ENCODE peak calls at places on chromosomes 1 and 21, in seven cellular contexts. W, T, H, P, Y, K and M are unnamed samples.

GRCh38 chr1:3441449-3441848 is 13.0 kb upstream of the ARHGEF16 start:
- DNase-seq in W (no peak), T (no peak), H (no peak), P (no peak), Y (no peak), K (no peak), M (no peak)

GRCh38 chr1:201708085-201708512 is 120.9 kb upstream of the IPO9 start:
- DNase-seq in W (no peak), T (no peak), H (no peak), P (peak; percentile 50), Y (no peak), K (peak; percentile 73), M (no peak)

GRCh38 chr1:67166196-67166595 is at the start of gene IL23R:
- DNase-seq in W (no peak), T (no peak), H (no peak), P (no peak), Y (peak; percentile 22), K (no peak), M (no peak)

GRCh38 chr1:1305300-1306069 is 2.2 kb downstream of the ACAP3 start:
- DNase-seq in W (peak; percentile 98), T (peak; percentile 90), H (peak; percentile 48), P (peak; percentile 90), Y (peak; percentile 75), K (peak; percentile 73), M (no peak)

GRCh38 chr1:210104103-210104502 is 128.5 kb upstream of the SERTAD4 start:
- DNase-seq in W (no peak), T (no peak), H (no peak), P (no peak), Y (no peak), K (no peak), M (no peak)

GRCh38 chr1:14881775-14882672 is 271.5 kb upstream of the TMEM51 start:
- DNase-seq in W (peak; percentile 62), T (no peak), H (no peak), P (no peak), Y (no peak), K (peak; percentile 47), M (no peak)

GRCh38 chr1:168428063-168428731 is 115.6 kb downstream of the XCL2 start:
- DNase-seq in W (peak; percentile 87), T (no peak), H (no peak), P (no peak), Y (peak; percentile 46), K (peak; percentile 72), M (no peak)

GRCh38 chr1:114342376-114342775 is 168.6 kb downstream of the TRIM33 start:
- DNase-seq in W (peak; percentile 14), T (peak; percentile 70), H (no peak), P (no peak), Y (no peak), K (peak; percentile 17), M (no peak)

GRCh38 chr1:217469983-217470382 is 160.9 kb downstream of the GPATCH2 start:
- DNase-seq in W (no peak), T (no peak), H (no peak), P (no peak), Y (no peak), K (no peak), M (no peak)

GRCh38 chr21:31088196-31088751 is 50.0 kb upstream of the KRTAP19-8 start:
- DNase-seq in W (no peak), T (no peak), H (no peak), P (no peak), Y (no peak), K (no peak), M (no peak)

GRCh38 chr1:6890686-6891085 is 105.4 kb downstream of the CAMTA1 start:
- DNase-seq in W (no peak), T (no peak), H (no peak), P (no peak), Y (no peak), K (no peak), M (no peak)

GRCh38 chr1:39936724-39937491 is 18.0 kb upstream of the MFSD2A start:
- DNase-seq in W (no peak), T (peak; percentile 79), H (no peak), P (no peak), Y (no peak), K (no peak), M (no peak)

GRCh38 chr1:204902674-204903073 is 32.0 kb downstream of the NFASC start:
- DNase-seq in W (no peak), T (no peak), H (no peak), P (no peak), Y (no peak), K (no peak), M (no peak)

GRCh38 chr1:224559971-224560728 is 56.0 kb upstream of the CNIH3 start:
- DNase-seq in W (no peak), T (no peak), H (no peak), P (no peak), Y (no peak), K (peak; percentile 43), M (no peak)

GRCh38 chr1:212488436-212489283 is 55.9 kb downstream of the NENF start:
- DNase-seq in W (no peak), T (peak; percentile 85), H (peak; percentile 83), P (no peak), Y (no peak), K (peak; percentile 83), M (peak; percentile 81)

GRCh38 chr1:54894271-54894670 is 7.3 kb upstream of the DHCR24 start:
- DNase-seq in W (no peak), T (no peak), H (no peak), P (no peak), Y (no peak), K (no peak), M (no peak)

DNA sequence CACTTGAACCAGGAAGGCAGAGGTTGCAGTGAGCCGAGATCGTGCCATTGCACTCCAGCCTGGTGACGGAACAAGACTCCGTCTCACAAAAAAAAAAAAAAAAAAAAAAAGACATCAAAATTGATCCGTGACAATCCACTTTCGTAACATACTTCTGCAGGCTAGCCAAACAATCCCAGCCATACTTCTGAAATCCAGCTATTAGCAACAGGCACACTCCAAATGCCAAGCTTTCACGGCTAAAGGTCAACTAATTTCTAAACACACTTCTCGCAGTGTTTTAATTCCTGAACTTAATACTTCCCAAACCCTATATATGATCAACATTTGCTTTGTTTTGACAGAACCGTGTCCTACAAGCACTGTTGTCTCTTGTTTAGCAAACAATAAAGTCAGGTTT is 411.3 kb upstream of the RUNX1 start:
- DNase-seq in W (no peak), T (no peak), H (no peak), P (no peak), Y (no peak), K (no peak), M (no peak)
- H3K4me3 ChIP-seq in W (no peak overlapping the region), T (no peak overlapping the region), H (no peak overlapping the region), P (no peak overlapping the region), Y (no peak overlapping the region), K (no peak overlapping the region), M (no peak overlapping the region)

DNA sequence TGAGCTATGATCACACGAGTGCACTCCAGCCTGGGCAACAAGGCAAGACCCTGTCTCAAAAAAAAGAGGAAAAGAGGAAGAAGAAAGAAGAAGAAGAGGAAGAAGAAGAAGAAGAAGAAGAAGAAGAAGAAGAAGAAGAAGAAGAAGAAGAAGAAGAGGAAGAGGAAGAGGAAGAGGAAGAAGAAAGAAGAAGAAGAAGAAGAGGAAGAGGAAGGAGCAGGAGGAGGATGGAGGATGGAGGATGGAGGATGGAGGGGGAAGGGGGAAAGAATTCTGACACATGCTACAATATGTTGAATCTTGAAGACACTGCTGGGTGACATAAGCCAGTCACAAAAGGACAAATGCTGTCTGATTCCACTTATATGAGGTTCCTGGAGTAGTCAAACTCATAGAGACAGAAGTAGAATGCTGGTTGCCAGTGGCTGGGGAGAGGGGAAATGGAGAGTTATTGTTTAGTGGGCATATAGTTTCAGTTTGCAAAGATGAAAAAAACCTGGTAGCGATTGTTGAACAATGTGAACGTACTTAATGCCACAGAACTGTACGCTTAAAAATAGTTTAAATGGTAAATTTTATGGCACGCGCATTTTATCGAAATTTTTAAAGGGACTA is 47.3 kb upstream of the COA6 start:
- DNase-seq in W (no peak), T (no peak), H (no peak), P (no peak), Y (no peak), K (no peak), M (no peak)
- H3K4me3 ChIP-seq in W (peak overlapping the region; percentile 60), T (no peak overlapping the region), H (no peak overlapping the region), P (no peak overlapping the region), Y (peak overlapping the region; percentile 60), K (peak overlapping the region; percentile 47), M (no peak overlapping the region)

GRCh38 chr1:174001573-174001972 is 20.6 kb downstream of the RC3H1 start:
- DNase-seq in W (no peak), T (no peak), H (no peak), P (no peak), Y (no peak), K (no peak), M (no peak)

GRCh38 chr1:174007846-174008245 is 14.3 kb downstream of the RC3H1 start:
- DNase-seq in W (peak; percentile 72), T (no peak), H (no peak), P (no peak), Y (no peak), K (peak; percentile 38), M (no peak)

GRCh38 chr1:174008261-174008660 is 13.9 kb downstream of the RC3H1 start:
- DNase-seq in W (peak; percentile 9), T (no peak), H (no peak), P (no peak), Y (no peak), K (no peak), M (no peak)

GRCh38 chr1:174003867-174004266 is 18.3 kb downstream of the RC3H1 start:
- DNase-seq in W (no peak), T (no peak), H (no peak), P (no peak), Y (no peak), K (no peak), M (no peak)

DNA sequence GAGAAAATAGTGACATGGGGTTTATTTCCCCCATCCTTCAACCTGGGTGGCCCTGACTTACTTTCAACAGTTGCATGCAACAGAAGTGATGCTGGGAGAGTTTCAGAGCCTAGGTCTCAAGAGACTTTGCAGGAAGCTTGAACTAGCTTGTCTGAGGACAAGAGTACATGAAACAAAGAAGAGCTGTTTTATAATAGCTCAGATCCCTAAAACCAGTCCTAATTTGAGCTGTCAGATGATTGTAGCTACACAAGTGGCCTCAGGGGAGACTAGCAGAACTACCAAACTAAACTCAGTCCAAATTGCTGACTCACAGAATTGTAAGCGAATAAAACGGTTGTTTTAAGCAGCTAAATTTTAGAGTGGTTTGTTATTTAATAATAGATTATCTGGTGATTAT is 17.1 kb downstream of the RC3H1 start:
- DNase-seq in W (peak; percentile 84), T (no peak), H (no peak), P (peak; percentile 94), Y (no peak), K (no peak), M (no peak)
- H3K4me3 ChIP-seq in W (no peak overlapping the region), T (no peak overlapping the region), H (no peak overlapping the region), P (no peak overlapping the region), Y (peak overlapping the region; percentile 20), K (no peak overlapping the region), M (no peak overlapping the region)

DNA sequence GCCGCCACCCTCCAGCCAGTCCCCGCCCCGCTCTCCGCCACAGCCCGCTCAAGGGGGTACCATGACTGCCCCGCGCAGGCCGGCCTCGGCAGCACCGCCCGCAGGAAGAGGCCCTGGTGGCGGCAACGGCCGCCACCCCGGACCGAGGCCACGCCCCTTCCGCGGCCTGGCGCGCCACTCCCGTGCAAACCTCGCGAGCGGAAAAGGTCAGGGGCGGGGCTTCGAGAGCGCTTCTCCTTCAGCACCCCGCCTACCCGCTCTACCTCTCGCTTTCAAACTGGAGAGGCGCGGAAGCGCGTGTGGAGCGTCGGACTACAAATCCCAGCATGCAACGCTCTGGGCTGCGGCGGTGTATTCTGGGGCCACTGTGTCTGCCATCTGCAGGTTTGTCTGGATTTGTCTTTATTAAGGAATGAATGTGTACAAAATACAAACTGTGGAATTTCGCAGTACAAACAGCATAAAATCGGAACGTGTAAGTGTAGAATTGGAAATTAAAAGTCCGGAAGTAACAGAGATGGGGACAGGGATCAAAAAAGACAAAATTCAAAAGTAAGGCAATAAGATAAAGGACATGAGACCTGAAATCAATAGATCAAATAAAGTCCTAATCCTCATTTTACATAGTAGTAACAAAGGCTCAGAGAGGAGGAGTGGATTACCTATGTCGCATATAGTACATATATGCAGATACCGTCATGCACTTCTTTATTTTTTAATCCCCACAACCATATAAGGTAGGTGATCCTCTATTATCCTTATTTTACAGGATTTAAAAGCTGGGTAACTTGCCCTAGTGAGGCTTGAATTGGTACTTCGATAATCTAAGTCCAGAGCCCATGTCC is 464 bp upstream of the ADSS2 start:
- DNase-seq in W (peak; percentile 96), T (peak; percentile 100), H (peak; percentile 98), P (peak; percentile 100), Y (peak; percentile 99), K (peak; percentile 97), M (peak; percentile 97)
- H3K4me3 ChIP-seq in W (peak overlapping the region; percentile 94), T (peak overlapping the region; percentile 81), H (peak overlapping the region; percentile 91), P (peak overlapping the region; percentile 98), Y (peak overlapping the region; percentile 92), K (peak overlapping the region; percentile 100), M (peak overlapping the region; percentile 87)